ENCODE peak calls at places on chromosomes 2 and 18, in ten cellular contexts. E is AG09309, V is ELF-1, X is Daoy, B is T-helper 17 cell, K is NCI-H1092, F is GDM1, M is choroid plexus epithelial cell, P is fibroblast of the aortic adventitia, Z is progenitor cell of endocrine pancreas. S is an unnamed sample.

GRCh38 chr2:11371099-11371937 is 26.9 kb upstream of the ROCK2 start:
- DNase-seq in E (no peak), V (no peak), X (no peak), B (no peak), K (no peak), F (no peak), M (no peak), P (no peak), Z (no peak), S (no peak)

GRCh38 chr18:32049393-32050161 is 31.0 kb downstream of the RNF125 start:
- DNase-seq in E (no peak), V (no peak), X (peak), B (peak), K (no peak), F (peak), M (no peak), P (peak), Z (no peak), S (no peak)

GRCh38 chr18:44788334-44788733 is 107.6 kb downstream of the SETBP1 start:
- DNase-seq in E (no peak), V (no peak), X (no peak), B (no peak), K (no peak), F (no peak), M (no peak), P (no peak), Z (no peak), S (no peak)

GRCh38 chr2:240439698-240440151 is 4.3 kb downstream of the GPC1 start:
- DNase-seq in E (no peak), V (no peak), X (no peak), B (no peak), K (no peak), F (no peak), M (no peak), P (no peak), Z (no peak), S (no peak)

GRCh38 chr2:43022896-43023295 is 203.5 kb downstream of the ZFP36L2 start:
- DNase-seq in E (no peak), V (no peak), X (no peak), B (no peak), K (no peak), F (no peak), M (no peak), P (no peak), Z (no peak), S (no peak)

GRCh38 chr2:197926673-197927072 is 122.3 kb downstream of the PLCL1 start:
- DNase-seq in E (no peak), V (no peak), X (peak), B (no peak), K (no peak), F (no peak), M (no peak), P (peak), Z (no peak), S (no peak)

GRCh38 chr2:95260028-95261023 is 13.9 kb upstream of the PROM2 start:
- DNase-seq in E (no peak), V (peak), X (no peak), B (no peak), K (no peak), F (no peak), M (peak), P (peak), Z (no peak), S (no peak)

GRCh38 chr2:224847961-224848850 is 132.0 kb upstream of the CCDC195 start:
- DNase-seq in E (peak), V (no peak), X (peak), B (no peak), K (peak), F (no peak), M (peak), P (peak), Z (no peak), S (no peak)

S was measured in NCI-H1436 treated with DMSO at 0.1 percent for 48 hours.